ENCODE peak calls at places on chromosomes 13 and 19, in six cellular contexts. One of them, this sample, is unnamed. For H3K4me1, the result is how much of the 10 kb centered on the place peaks cover.

GRCh38 chr13:31023126-31023525 is 90.7 kb downstream of the TEX26 start:
- DNase-seq in neural progenitor cell: no peak
- DNase-seq in endothelial cell of umbilical vein: no peak
- DNase-seq in heart left ventricle: no peak
- DNase-seq in SK-N-SH: no peak
- DNase-seq in A549: no peak
- DNase-seq in this sample: no peak

GRCh38 chr19:15449620-15450527 is at the start of gene WIZ:
- DNase-seq in neural progenitor cell: peak
- DNase-seq in endothelial cell of umbilical vein: peak
- DNase-seq in heart left ventricle: peak
- DNase-seq in SK-N-SH: peak
- DNase-seq in A549: peak
- DNase-seq in this sample: peak

GRCh38 chr13:95243207-95243606 is 58.0 kb downstream of the ABCC4 start:
- DNase-seq in neural progenitor cell: no peak
- DNase-seq in endothelial cell of umbilical vein: no peak
- DNase-seq in heart left ventricle: no peak
- DNase-seq in SK-N-SH: no peak
- DNase-seq in A549: no peak
- DNase-seq in this sample: no peak

GRCh38 chr13:95360464-95361097 is 59.3 kb upstream of the ABCC4 start:
- DNase-seq in neural progenitor cell: no peak
- DNase-seq in endothelial cell of umbilical vein: no peak
- DNase-seq in heart left ventricle: no peak
- DNase-seq in SK-N-SH: no peak
- DNase-seq in A549: no peak
- DNase-seq in this sample: no peak

GRCh38 chr13:65387743-65388347 is 1842.3 kb downstream of the PCDH9 start:
- DNase-seq in neural progenitor cell: no peak
- DNase-seq in endothelial cell of umbilical vein: no peak
- DNase-seq in heart left ventricle: no peak
- DNase-seq in SK-N-SH: no peak
- DNase-seq in A549: peak
- DNase-seq in this sample: no peak

GRCh38 chr19:4140237-4140711 is 13.2 kb upstream of the CREB3L3 start:
- DNase-seq in neural progenitor cell: peak
- DNase-seq in endothelial cell of umbilical vein: peak
- DNase-seq in heart left ventricle: no peak
- DNase-seq in SK-N-SH: peak
- DNase-seq in A549: peak
- DNase-seq in this sample: peak

GRCh38 chr19:10517760-10518443 is 655 bp upstream of the S1PR5 start:
- DNase-seq in neural progenitor cell: peak
- DNase-seq in endothelial cell of umbilical vein: no peak
- DNase-seq in heart left ventricle: peak
- DNase-seq in SK-N-SH: peak
- DNase-seq in A549: peak
- DNase-seq in this sample: peak

GRCh38 chr19:51398096-51398704 is 7.8 kb upstream of the C19orf84 start:
- DNase-seq in neural progenitor cell: peak
- DNase-seq in endothelial cell of umbilical vein: peak
- DNase-seq in heart left ventricle: no peak
- DNase-seq in SK-N-SH: peak
- DNase-seq in A549: peak
- DNase-seq in this sample: no peak

GRCh38 chr13:108342369-108343289 is 73.1 kb downstream of the TNFSF13B start:
- DNase-seq in neural progenitor cell: peak
- DNase-seq in endothelial cell of umbilical vein: peak
- DNase-seq in heart left ventricle: no peak
- DNase-seq in SK-N-SH: peak
- DNase-seq in A549: peak
- DNase-seq in this sample: no peak

GRCh38 chr19:53903055-53903680 is 5.9 kb upstream of the CACNG7 start:
- DNase-seq in neural progenitor cell: peak
- DNase-seq in endothelial cell of umbilical vein: peak
- DNase-seq in heart left ventricle: no peak
- DNase-seq in SK-N-SH: no peak
- DNase-seq in A549: peak
- DNase-seq in this sample: no peak

GRCh38 chr19:46529622-46530451 is 34.2 kb upstream of the PNMA8B start:
- DNase-seq in neural progenitor cell: peak
- DNase-seq in endothelial cell of umbilical vein: peak
- DNase-seq in heart left ventricle: peak
- DNase-seq in SK-N-SH: peak
- DNase-seq in A549: peak
- DNase-seq in this sample: peak

GRCh38 chr13:43448605-43449004 is 338.2 kb downstream of the ENOX1 start:
- DNase-seq in neural progenitor cell: no peak
- DNase-seq in endothelial cell of umbilical vein: no peak
- DNase-seq in heart left ventricle: no peak
- DNase-seq in SK-N-SH: no peak
- DNase-seq in A549: no peak
- DNase-seq in this sample: no peak

GRCh38 chr13:33289966-33290365 is 4.4 kb upstream of the STARD13 start:
- DNase-seq in neural progenitor cell: no peak
- DNase-seq in endothelial cell of umbilical vein: no peak
- DNase-seq in heart left ventricle: no peak
- DNase-seq in SK-N-SH: no peak
- DNase-seq in A549: no peak
- DNase-seq in this sample: no peak

GRCh38 chr13:49022472-49023144 is 46.9 kb downstream of the FNDC3A start:
- DNase-seq in neural progenitor cell: no peak
- DNase-seq in endothelial cell of umbilical vein: no peak
- DNase-seq in heart left ventricle: no peak
- DNase-seq in SK-N-SH: no peak
- DNase-seq in A549: no peak
- DNase-seq in this sample: no peak

GRCh38 chr19:18832331-18833140 is 777 bp downstream of the UPF1 start:
- DNase-seq in neural progenitor cell: peak
- DNase-seq in endothelial cell of umbilical vein: peak
- DNase-seq in heart left ventricle: peak
- DNase-seq in SK-N-SH: peak
- DNase-seq in A549: peak
- DNase-seq in this sample: no peak

GRCh38 chr13:112073245-112074138 is 6.5 kb downstream of the SOX1 start:
- DNase-seq in neural progenitor cell: peak
- DNase-seq in endothelial cell of umbilical vein: no peak
- DNase-seq in heart left ventricle: no peak
- DNase-seq in SK-N-SH: no peak
- DNase-seq in A549: no peak
- DNase-seq in this sample: no peak

GRCh38 chr19:30667227-30667626 is 295.0 kb downstream of the ZNF536 start:
- DNase-seq in neural progenitor cell: no peak
- DNase-seq in endothelial cell of umbilical vein: no peak
- DNase-seq in heart left ventricle: no peak
- DNase-seq in SK-N-SH: no peak
- DNase-seq in A549: no peak
- DNase-seq in this sample: no peak

GRCh38 chr19:23823952-23824389 is 65.3 kb upstream of the ZNF681 start:
- DNase-seq in neural progenitor cell: peak
- DNase-seq in endothelial cell of umbilical vein: no peak
- DNase-seq in heart left ventricle: no peak
- DNase-seq in SK-N-SH: peak
- DNase-seq in A549: peak
- DNase-seq in this sample: peak

GRCh38 chr13:87168390-87168789 is 502.8 kb upstream of the SLITRK5 start:
- DNase-seq in neural progenitor cell: no peak
- DNase-seq in endothelial cell of umbilical vein: no peak
- DNase-seq in heart left ventricle: no peak
- DNase-seq in SK-N-SH: no peak
- DNase-seq in A549: no peak
- DNase-seq in this sample: no peak

GRCh38 chr13:70249332-70250064 is 141.2 kb upstream of the KLHL1 start:
- DNase-seq in neural progenitor cell: peak
- DNase-seq in endothelial cell of umbilical vein: peak
- DNase-seq in heart left ventricle: no peak
- DNase-seq in SK-N-SH: no peak
- DNase-seq in A549: peak
- DNase-seq in this sample: no peak

GRCh38 chr19:45472557-45473365 is 5.0 kb downstream of the FOSB start:
- DNase-seq in neural progenitor cell: peak
- DNase-seq in endothelial cell of umbilical vein: no peak
- DNase-seq in heart left ventricle: no peak
- DNase-seq in SK-N-SH: no peak
- DNase-seq in A549: no peak
- DNase-seq in this sample: no peak

GRCh38 chr13:44768233-44768632 is 192.1 kb upstream of the TSC22D1 start:
- DNase-seq in neural progenitor cell: no peak
- DNase-seq in endothelial cell of umbilical vein: no peak
- DNase-seq in heart left ventricle: no peak
- DNase-seq in SK-N-SH: no peak
- DNase-seq in A549: no peak
- DNase-seq in this sample: no peak

GRCh38 chr13:81017525-81018152 is 676.7 kb upstream of the SPRY2 start:
- DNase-seq in neural progenitor cell: peak
- DNase-seq in endothelial cell of umbilical vein: peak
- DNase-seq in heart left ventricle: no peak
- DNase-seq in SK-N-SH: peak
- DNase-seq in A549: peak
- DNase-seq in this sample: no peak

GRCh38 chr19:47497073-47497766 is 13.2 kb upstream of the KPTN start:
- DNase-seq in neural progenitor cell: no peak
- DNase-seq in endothelial cell of umbilical vein: no peak
- DNase-seq in heart left ventricle: no peak
- DNase-seq in SK-N-SH: no peak
- DNase-seq in A549: no peak
- DNase-seq in this sample: no peak

GRCh38 chr19:43483281-43483680 is 17.9 kb upstream of the LYPD3 start:
- DNase-seq in neural progenitor cell: no peak
- DNase-seq in endothelial cell of umbilical vein: no peak
- DNase-seq in heart left ventricle: no peak
- DNase-seq in SK-N-SH: no peak
- DNase-seq in A549: no peak
- DNase-seq in this sample: no peak

DNA sequence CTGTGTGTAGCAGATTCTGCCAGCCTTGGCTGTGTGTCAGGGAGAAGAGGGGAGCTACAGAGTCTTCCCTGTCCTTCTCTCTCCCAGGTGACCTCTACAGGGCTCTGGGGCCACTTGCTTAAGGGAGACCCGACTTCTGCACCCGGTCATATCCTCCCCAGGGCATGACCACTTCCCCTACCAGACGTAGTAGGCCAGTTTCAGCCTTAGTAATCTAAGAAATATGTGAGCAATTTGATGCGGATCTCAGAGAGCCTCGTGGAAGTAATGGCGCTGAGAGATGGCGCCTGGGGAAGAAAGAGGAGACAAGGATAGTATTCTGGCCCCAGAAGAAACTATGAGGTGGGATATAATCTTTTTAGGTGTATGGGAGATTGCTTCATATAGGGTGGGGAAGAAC is 41.9 kb downstream of the NFIX start:
- DNase-seq in neural progenitor cell: no peak
- DNase-seq in endothelial cell of umbilical vein: peak
- DNase-seq in heart left ventricle: no peak
- DNase-seq in SK-N-SH: no peak
- DNase-seq in A549: peak
- DNase-seq in this sample: no peak
- H3K4me1 ChIP-seq in neural progenitor cell: under half
- H3K4me1 ChIP-seq in endothelial cell of umbilical vein: under half
- H3K4me1 ChIP-seq in heart left ventricle: half or more
- H3K4me1 ChIP-seq in SK-N-SH: half or more
- H3K4me1 ChIP-seq in A549: under half
- H3K4me1 ChIP-seq in this sample: under half

GRCh38 chr19:42247631-42248199 is 5.3 kb upstream of the GSK3A start:
- DNase-seq in neural progenitor cell: no peak
- DNase-seq in endothelial cell of umbilical vein: no peak
- DNase-seq in heart left ventricle: no peak
- DNase-seq in SK-N-SH: no peak
- DNase-seq in A549: no peak
- DNase-seq in this sample: no peak

GRCh38 chr19:42244452-42245220 is 2.2 kb upstream of the GSK3A start:
- DNase-seq in neural progenitor cell: peak
- DNase-seq in endothelial cell of umbilical vein: peak
- DNase-seq in heart left ventricle: peak
- DNase-seq in SK-N-SH: peak
- DNase-seq in A549: peak
- DNase-seq in this sample: peak

GRCh38 chr19:42248270-42249148 is 6.1 kb upstream of the GSK3A start:
- DNase-seq in neural progenitor cell: no peak
- DNase-seq in endothelial cell of umbilical vein: no peak
- DNase-seq in heart left ventricle: no peak
- DNase-seq in SK-N-SH: no peak
- DNase-seq in A549: no peak
- DNase-seq in this sample: no peak

GRCh38 chr19:42246869-42247630 is 4.6 kb upstream of the GSK3A start:
- DNase-seq in neural progenitor cell: no peak
- DNase-seq in endothelial cell of umbilical vein: no peak
- DNase-seq in heart left ventricle: no peak
- DNase-seq in SK-N-SH: no peak
- DNase-seq in A549: peak
- DNase-seq in this sample: no peak

DNA sequence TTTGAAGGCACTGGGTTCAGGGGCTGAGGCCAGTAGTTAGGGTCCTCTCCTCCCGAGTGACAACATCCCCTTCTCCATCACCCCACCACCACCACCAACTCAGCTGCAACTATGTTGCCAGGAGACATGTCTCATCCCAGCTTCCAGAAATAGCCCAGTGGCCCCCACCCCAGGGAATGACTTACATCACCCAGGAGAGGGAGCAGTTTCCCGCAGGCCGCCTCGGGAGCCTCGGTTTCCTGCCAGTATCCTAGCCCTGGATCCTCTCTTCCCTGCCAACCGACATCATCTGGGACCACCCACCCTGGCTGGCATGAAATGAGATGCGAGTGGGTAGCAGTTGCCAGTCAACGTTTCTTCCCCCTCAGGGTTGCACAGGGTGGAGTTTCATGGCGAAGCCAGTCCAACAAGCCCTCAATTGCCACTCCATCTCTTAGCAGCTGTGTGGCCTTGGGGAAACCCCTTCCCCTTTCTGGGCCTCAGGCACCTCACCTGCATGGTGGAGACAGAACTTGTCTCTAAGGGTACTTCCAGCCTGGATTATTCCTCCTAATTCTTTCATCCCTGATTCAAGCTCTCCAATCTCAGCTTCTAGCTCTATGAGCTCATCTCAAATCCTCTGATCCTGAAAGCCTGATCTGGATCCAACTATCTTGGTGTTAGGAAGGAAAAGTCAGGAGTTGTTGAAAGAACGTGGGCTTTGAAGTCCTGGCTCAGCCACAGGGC is 3.9 kb upstream of the GSK3A start:
- DNase-seq in neural progenitor cell: peak
- DNase-seq in endothelial cell of umbilical vein: peak
- DNase-seq in heart left ventricle: peak
- DNase-seq in SK-N-SH: peak
- DNase-seq in A549: peak
- DNase-seq in this sample: peak
- H3K4me1 ChIP-seq in neural progenitor cell: under half
- H3K4me1 ChIP-seq in endothelial cell of umbilical vein: under half
- H3K4me1 ChIP-seq in heart left ventricle: half or more
- H3K4me1 ChIP-seq in SK-N-SH: under half
- H3K4me1 ChIP-seq in A549: half or more
- H3K4me1 ChIP-seq in this sample: under half

GRCh38 chr13:90889906-90890305 is 457.6 kb upstream of the MIR17HG start:
- DNase-seq in neural progenitor cell: no peak
- DNase-seq in endothelial cell of umbilical vein: no peak
- DNase-seq in heart left ventricle: no peak
- DNase-seq in SK-N-SH: no peak
- DNase-seq in A549: no peak
- DNase-seq in this sample: no peak
- H3K4me1 ChIP-seq in neural progenitor cell: under half
- H3K4me1 ChIP-seq in endothelial cell of umbilical vein: under half
- H3K4me1 ChIP-seq in heart left ventricle: under half
- H3K4me1 ChIP-seq in SK-N-SH: under half
- H3K4me1 ChIP-seq in A549: under half
- H3K4me1 ChIP-seq in this sample: under half

GRCh38 chr13:110698689-110699088 is 7.2 kb downstream of the CARS2 start:
- DNase-seq in neural progenitor cell: no peak
- DNase-seq in endothelial cell of umbilical vein: no peak
- DNase-seq in heart left ventricle: no peak
- DNase-seq in SK-N-SH: no peak
- DNase-seq in A549: no peak
- DNase-seq in this sample: no peak
- H3K4me1 ChIP-seq in neural progenitor cell: under half
- H3K4me1 ChIP-seq in endothelial cell of umbilical vein: under half
- H3K4me1 ChIP-seq in heart left ventricle: under half
- H3K4me1 ChIP-seq in SK-N-SH: under half
- H3K4me1 ChIP-seq in A549: under half
- H3K4me1 ChIP-seq in this sample: under half